ENCODE peak calls at places on chromosomes 2 and 18, in six cellular contexts. O, S, W, G, F and L are unnamed samples.

GRCh38 chr2:201858267-201858666 is 51.9 kb downstream of the CDK15 start:
- DNase-seq in S (no peak), W (no peak), O (no peak), F (no peak), G (no peak), L (no peak)

GRCh38 chr2:12982149-12982584 is 265.4 kb downstream of the TRIB2 start:
- DNase-seq in F (peak), S (no peak), W (peak), G (no peak), O (peak), L (no peak)

GRCh38 chr2:45882707-45883106 is 231.2 kb downstream of the PRKCE start:
- DNase-seq in F (peak), O (peak), W (no peak), G (no peak), S (no peak), L (peak)

GRCh38 chr18:63207825-63208224 is 111.7 kb downstream of the BCL2 start:
- DNase-seq in G (no peak), F (no peak), O (no peak), S (no peak), W (no peak), L (no peak)

GRCh38 chr2:234905547-234906260 is 46.1 kb upstream of the SH3BP4 start:
- DNase-seq in W (no peak), G (no peak), F (peak), S (no peak), O (peak), L (no peak)

GRCh38 chr2:229133155-229133772 is 137.8 kb downstream of the PID1 start:
- DNase-seq in O (peak), W (peak), G (no peak), S (peak), F (peak), L (no peak)

GRCh38 chr2:51990684-51991083 is 958.8 kb upstream of the NRXN1 start:
- DNase-seq in S (no peak), W (no peak), F (no peak), G (no peak), O (no peak), L (no peak)

GRCh38 chr2:103464831-103465230 is 703.0 kb downstream of the TMEM182 start:
- DNase-seq in W (no peak), G (no peak), O (no peak), S (no peak), F (no peak), L (no peak)

GRCh38 chr2:95310211-95310610 is 13.1 kb downstream of the KCNIP3 start:
- DNase-seq in W (no peak), O (no peak), G (no peak), F (no peak), S (no peak), L (no peak)

GRCh38 chr18:45765740-45766139 is 41.8 kb downstream of the SLC14A1 start:
- DNase-seq in W (no peak), S (no peak), O (no peak), G (no peak), F (no peak), L (no peak)

GRCh38 chr2:187842978-187843847 is 289.0 kb upstream of the TFPI start:
- DNase-seq in S (no peak), F (peak), G (no peak), O (peak), W (peak), L (peak)

GRCh38 chr2:36677995-36678605 is 18.4 kb upstream of the VIT start:
- DNase-seq in W (no peak), O (no peak), S (no peak), F (peak), G (no peak), L (no peak)

GRCh38 chr2:201961401-201961800 is 72.3 kb upstream of the FZD7 start:
- DNase-seq in S (no peak), F (no peak), G (no peak), O (no peak), W (no peak), L (no peak)

GRCh38 chr2:53460347-53460746 is 307.3 kb upstream of the CHAC2 start:
- DNase-seq in F (no peak), O (no peak), W (peak), S (peak), G (no peak), L (no peak)

GRCh38 chr2:230666885-230667712 is 45.5 kb upstream of the CAB39 start:
- DNase-seq in W (peak), S (no peak), G (no peak), O (peak), F (peak), L (no peak)

GRCh38 chr2:158725496-158725895 is 69.6 kb upstream of the DAPL1 start:
- DNase-seq in W (no peak), O (no peak), S (no peak), G (no peak), F (no peak), L (no peak)

GRCh38 chr2:96642564-96643350 is at the start of gene FER1L5:
- DNase-seq in F (peak), O (peak), W (peak), S (peak), G (no peak), L (no peak)

GRCh38 chr18:76974345-76974744 is 152.0 kb downstream of the ZNF236 start:
- DNase-seq in F (no peak), W (no peak), O (no peak), S (no peak), G (no peak), L (no peak)

GRCh38 chr2:55843096-55843991 is 80.2 kb downstream of the EFEMP1 start:
- DNase-seq in W (peak), S (peak), F (peak), G (no peak), O (peak), L (peak)

GRCh38 chr18:56314396-56314795 is 324.0 kb downstream of the TXNL1 start:
- DNase-seq in O (no peak), G (no peak), S (peak), F (peak), W (no peak), L (no peak)

GRCh38 chr2:25165992-25166618 is 2.3 kb downstream of the POMC start:
- DNase-seq in S (peak), W (no peak), O (no peak), F (no peak), G (no peak), L (no peak)
- H3K4me3 ChIP-seq in S (no peak), W (no peak), O (no peak), F (no peak), G (no peak), L (no peak)

GRCh38 chr2:152486048-152486736 is 151.2 kb downstream of the FMNL2 start:
- DNase-seq in G (no peak), F (no peak), W (peak), O (no peak), S (no peak), L (no peak)
- H3K4me3 ChIP-seq in G (no peak), F (no peak), W (no peak), O (no peak), S (no peak), L (no peak)

DNA sequence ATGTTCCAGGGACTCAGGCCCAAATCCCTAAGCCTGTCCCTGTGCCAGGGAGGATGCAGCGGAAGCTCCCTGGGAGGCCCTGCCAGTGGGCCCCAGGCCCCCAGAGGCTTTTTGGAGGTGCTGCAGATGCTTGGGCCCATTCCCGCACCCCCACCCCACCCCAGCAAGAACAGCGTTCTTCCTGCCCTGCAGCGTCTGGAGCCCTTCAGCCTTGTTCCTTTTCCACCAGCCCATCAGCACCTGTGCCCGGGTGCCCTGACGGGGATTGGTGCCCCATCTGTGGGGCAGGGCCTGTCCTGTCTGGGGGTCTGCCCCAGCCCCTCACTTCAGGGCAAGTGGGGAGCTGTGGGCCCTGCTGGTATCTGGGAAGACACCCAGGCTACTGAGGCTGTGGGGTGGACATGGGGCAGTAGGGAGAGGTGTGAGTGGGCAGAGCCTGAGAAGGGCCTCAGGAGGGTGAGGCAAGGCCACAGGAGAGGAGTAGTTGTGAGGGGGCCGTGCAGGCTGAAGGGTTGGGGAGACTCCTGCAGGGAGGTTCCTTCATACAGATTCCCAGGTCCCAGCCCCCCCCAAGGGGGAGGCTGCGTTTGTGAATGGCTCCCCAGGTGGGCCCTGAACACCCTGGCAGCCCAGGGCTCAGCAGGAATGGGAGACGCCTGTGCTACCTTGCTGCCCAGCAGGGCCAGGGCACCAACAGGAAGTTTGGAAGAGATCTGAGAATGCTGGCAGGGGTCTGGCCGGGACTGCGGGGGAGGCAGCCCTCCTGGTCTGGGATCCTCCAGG is 2.4 kb downstream of the RNPEPL1 start:
- DNase-seq in O (no peak), S (peak), G (no peak), W (no peak), F (no peak), L (no peak)
- H3K4me3 ChIP-seq in O (no peak), S (no peak), G (no peak), W (no peak), F (no peak), L (no peak)

GRCh38 chr18:2590303-2590702 is 18.9 kb downstream of the NDC80 start:
- DNase-seq in O (no peak), S (no peak), F (no peak), G (no peak), W (no peak), L (no peak)
- H3K4me3 ChIP-seq in O (no peak), S (no peak), F (no peak), G (no peak), W (no peak), L (no peak)

GRCh38 chr2:64632855-64633819 is 20.6 kb downstream of the SERTAD2 start:
- DNase-seq in O (no peak), G (no peak), F (peak), S (no peak), W (peak), L (no peak)
- H3K4me3 ChIP-seq in O (no peak), G (no peak), F (no peak), S (no peak), W (no peak), L (no peak)

GRCh38 chr18:47615043-47615442 is 315.4 kb downstream of the SMAD2 start:
- DNase-seq in F (no peak), S (no peak), G (no peak), W (no peak), O (no peak), L (no peak)

GRCh38 chr18:47613929-47614328 is 316.5 kb downstream of the SMAD2 start:
- DNase-seq in S (no peak), W (no peak), O (no peak), F (no peak), G (no peak), L (no peak)

GRCh38 chr18:47618758-47619157 is 311.7 kb downstream of the SMAD2 start:
- DNase-seq in G (no peak), O (no peak), F (no peak), S (no peak), W (no peak), L (no peak)

GRCh38 chr18:47619771-47620170 is 310.7 kb downstream of the SMAD2 start:
- DNase-seq in G (no peak), S (no peak), O (no peak), W (no peak), F (no peak), L (no peak)
- H3K4me3 ChIP-seq in G (no peak), S (no peak), O (no peak), W (no peak), F (no peak), L (no peak)